ENCODE peak calls at places on chromosomes 16 and 17, in eight cellular contexts. H is IMR-90, E is fibroblast of mammary gland, L is fibroblast of pulmonary artery, A is AG09319, Q is heart right ventricle, G is tibial artery, P is GM10248. D is an unnamed sample.

GRCh38 chr17:31522284-31522931 is 130.9 kb downstream of the RAB11FIP4 start:
- DNase-seq in Q (no peak), L (no peak), H (no peak), A (no peak), E (no peak), P (no peak), G (no peak), D (no peak)

GRCh38 chr17:49108318-49108717 is 24.3 kb upstream of the B4GALNT2 start:
- DNase-seq in E (peak), G (no peak), A (peak), P (no peak), Q (no peak), L (peak), H (peak), D (peak)

GRCh38 chr16:12065866-12066545 is 89.5 kb downstream of the SNX29 start:
- DNase-seq in L (no peak), G (peak), Q (no peak), E (no peak), P (no peak), H (no peak), A (no peak), D (no peak)

GRCh38 chr17:28384281-28385036 is 13.0 kb downstream of the SARM1 start:
- DNase-seq in H (no peak), L (no peak), A (no peak), G (peak), E (no peak), Q (peak), P (peak), D (no peak)

GRCh38 chr17:8062807-8063483 is 24.1 kb downstream of the ALOX15B start:
- DNase-seq in L (no peak), H (no peak), A (no peak), G (no peak), Q (no peak), E (no peak), P (no peak), D (no peak)

GRCh38 chr17:50312311-50312710 is 33.6 kb upstream of the XYLT2 start:
- DNase-seq in A (no peak), L (no peak), P (no peak), Q (no peak), H (peak), G (no peak), E (no peak), D (no peak)

GRCh38 chr16:81765111-81765919 is 13.8 kb upstream of the PLCG2 start:
- DNase-seq in A (no peak), G (no peak), P (no peak), H (no peak), L (no peak), Q (no peak), E (no peak), D (no peak)

GRCh38 chr17:64386412-64387144 is 4.1 kb downstream of the PECAM1 start:
- DNase-seq in H (no peak), E (no peak), L (peak), G (peak), Q (no peak), P (no peak), A (no peak), D (no peak)

GRCh38 chr17:549197-550040 is 165.2 kb downstream of the VPS53 start:
- DNase-seq in G (no peak), Q (no peak), H (peak), E (peak), L (no peak), A (peak), P (no peak), D (peak)

GRCh38 chr16:6335072-6335471 is 997.6 kb upstream of the RBFOX1 start:
- DNase-seq in Q (no peak), P (no peak), H (no peak), G (no peak), E (peak), A (no peak), L (peak), D (no peak)

GRCh38 chr17:489758-490329 is 137.2 kb upstream of the RPH3AL start:
- DNase-seq in L (peak), Q (peak), A (no peak), G (no peak), H (peak), P (peak), E (peak), D (peak)

GRCh38 chr17:66270106-66270505 is 32.3 kb upstream of the PRKCA start:
- DNase-seq in L (no peak), P (no peak), A (no peak), G (no peak), E (no peak), H (no peak), Q (no peak), D (no peak)

GRCh38 chr16:12471383-12471782 is 332.3 kb downstream of the CPPED1 start:
- DNase-seq in Q (no peak), L (no peak), G (no peak), H (no peak), P (no peak), E (no peak), A (no peak), D (no peak)

GRCh38 chr16:58109881-58110280 is 19.3 kb downstream of the CFAP20 start:
- DNase-seq in H (no peak), A (no peak), Q (no peak), L (no peak), E (no peak), G (no peak), P (no peak), D (no peak)

GRCh38 chr17:21043296-21044232 is 753 bp upstream of the USP22 start:
- DNase-seq in E (peak), H (peak), P (no peak), G (peak), A (peak), L (peak), Q (peak), D (peak)

GRCh38 chr17:77151236-77151635 is 10.5 kb downstream of the SEC14L1 start:
- DNase-seq in P (no peak), Q (no peak), L (no peak), H (no peak), E (no peak), G (no peak), A (no peak), D (no peak)

GRCh38 chr17:63946440-63947363 is 14.6 kb upstream of the CD79B start:
- DNase-seq in E (peak), H (peak), G (no peak), Q (peak), A (no peak), L (peak), P (peak), D (no peak)

GRCh38 chr17:8875957-8876356 is 8.5 kb upstream of the PIK3R6 start:
- DNase-seq in L (no peak), A (no peak), G (no peak), H (peak), Q (no peak), P (no peak), E (peak), D (no peak)

GRCh38 chr17:75370288-75370687 is 35.2 kb downstream of the GRB2 start:
- DNase-seq in Q (peak), A (no peak), G (peak), H (no peak), E (peak), P (no peak), L (no peak), D (no peak)

GRCh38 chr17:48679385-48680096 is 42.8 kb downstream of the PRAC1 start:
- DNase-seq in H (no peak), E (peak), A (no peak), G (no peak), L (peak), P (no peak), Q (no peak), D (no peak)

DNA sequence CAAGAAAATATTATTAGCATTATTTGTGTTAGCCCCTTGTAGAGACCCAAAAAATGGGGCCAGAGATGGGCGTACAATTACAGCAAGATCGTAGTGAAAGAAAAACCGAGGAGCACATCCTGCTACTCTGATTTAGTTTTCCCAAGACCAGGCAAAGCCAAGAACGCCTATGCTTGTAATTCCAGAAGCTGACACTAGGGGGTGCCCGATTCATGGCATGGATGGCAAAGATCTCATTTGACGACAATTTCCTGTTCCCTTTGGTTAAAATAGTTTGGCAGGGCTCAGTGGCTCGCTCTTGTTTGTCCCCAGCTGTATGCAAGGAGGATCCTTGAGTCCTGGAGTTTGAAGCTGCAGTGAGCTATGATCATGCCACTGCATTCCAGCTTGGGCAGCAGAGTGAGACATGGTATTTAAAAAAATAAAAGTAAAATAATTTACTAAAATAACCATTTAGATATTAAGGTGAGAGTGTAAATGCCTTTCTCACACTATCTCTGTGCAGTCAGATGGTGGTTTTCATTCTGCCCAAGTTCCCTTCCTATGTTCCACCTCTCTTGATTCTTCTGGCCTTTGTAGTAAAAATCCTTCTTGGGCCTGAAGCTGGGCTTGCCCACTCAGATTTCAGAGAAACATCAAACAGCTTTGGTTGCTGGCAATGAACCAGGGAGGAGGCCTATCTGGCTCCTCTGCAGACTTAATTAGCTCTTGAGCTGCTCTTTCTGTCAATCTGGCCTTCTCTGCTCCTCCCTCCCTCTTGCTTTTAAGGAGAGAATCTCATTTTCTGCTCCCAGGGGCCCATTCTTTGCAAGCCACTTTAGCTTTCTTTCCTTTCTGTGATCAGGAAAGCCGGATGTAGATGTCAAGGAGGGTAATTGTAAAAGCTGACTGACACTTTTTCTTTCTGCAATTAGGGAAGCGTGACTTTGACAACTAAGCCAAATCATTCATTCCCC is 31.2 kb downstream of the TMEM238L start:
- DNase-seq in E (peak), Q (no peak), H (peak), A (no peak), G (peak), L (peak), P (no peak), D (no peak)
- TF ChIP-seq CTCF in E (peak), Q (peak), H (peak), A (peak), G (no peak), L (peak), P (peak), D (peak)

GRCh38 chr17:81330884-81331245 is 35.8 kb upstream of the SLC38A10 start:
- DNase-seq in P (no peak), A (no peak), Q (no peak), H (no peak), G (no peak), L (no peak), E (no peak), D (no peak)

GRCh38 chr17:81329279-81329926 is 34.3 kb upstream of the SLC38A10 start:
- DNase-seq in Q (peak), G (peak), H (peak), A (peak), L (peak), P (peak), E (peak), D (peak)

GRCh38 chr17:81328925-81329278 is 33.8 kb upstream of the SLC38A10 start:
- DNase-seq in G (no peak), L (no peak), P (no peak), A (no peak), H (no peak), E (no peak), Q (no peak), D (no peak)

GRCh38 chr17:81331527-81332043 is 36.5 kb upstream of the SLC38A10 start:
- DNase-seq in Q (no peak), H (no peak), G (no peak), P (no peak), L (no peak), A (no peak), E (no peak), D (no peak)

GRCh38 chr17:81329927-81330883 is 35.1 kb upstream of the SLC38A10 start:
- DNase-seq in H (no peak), Q (no peak), E (no peak), P (no peak), L (no peak), G (no peak), A (no peak), D (no peak)
- TF ChIP-seq CTCF in H (no peak), Q (no peak), E (no peak), P (no peak), L (no peak), G (no peak), A (no peak), D (peak)

DNA sequence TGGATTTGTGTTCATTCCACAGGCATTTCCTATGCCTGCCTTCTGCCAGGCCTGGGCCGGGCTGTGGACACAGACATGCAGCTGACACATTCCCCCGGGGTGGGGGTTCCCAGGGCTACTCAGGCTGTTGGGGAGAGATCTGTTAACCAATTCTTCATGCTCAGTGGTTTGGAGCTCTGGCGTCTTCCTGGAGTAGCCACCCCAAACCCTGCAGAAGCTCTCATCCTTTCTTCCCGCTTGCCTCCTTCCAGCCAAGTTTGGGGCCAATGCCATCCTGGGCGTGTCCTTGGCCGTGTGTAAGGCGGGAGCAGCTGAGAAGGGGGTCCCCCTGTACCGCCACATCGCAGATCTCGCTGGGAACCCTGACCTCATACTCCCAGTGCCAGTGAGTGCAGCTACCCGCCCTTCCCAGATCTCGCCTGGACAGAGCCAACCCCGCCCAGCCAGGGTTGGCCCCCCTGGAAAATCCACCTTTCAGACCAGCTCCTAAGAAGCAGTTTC is 2.6 kb downstream of the ENO3 start:
- DNase-seq in A (no peak), P (no peak), L (peak), H (peak), Q (no peak), G (no peak), E (no peak), D (peak)
- TF ChIP-seq CTCF in A (no peak), P (no peak), L (no peak), H (no peak), Q (no peak), G (no peak), E (no peak), D (no peak)

DNA sequence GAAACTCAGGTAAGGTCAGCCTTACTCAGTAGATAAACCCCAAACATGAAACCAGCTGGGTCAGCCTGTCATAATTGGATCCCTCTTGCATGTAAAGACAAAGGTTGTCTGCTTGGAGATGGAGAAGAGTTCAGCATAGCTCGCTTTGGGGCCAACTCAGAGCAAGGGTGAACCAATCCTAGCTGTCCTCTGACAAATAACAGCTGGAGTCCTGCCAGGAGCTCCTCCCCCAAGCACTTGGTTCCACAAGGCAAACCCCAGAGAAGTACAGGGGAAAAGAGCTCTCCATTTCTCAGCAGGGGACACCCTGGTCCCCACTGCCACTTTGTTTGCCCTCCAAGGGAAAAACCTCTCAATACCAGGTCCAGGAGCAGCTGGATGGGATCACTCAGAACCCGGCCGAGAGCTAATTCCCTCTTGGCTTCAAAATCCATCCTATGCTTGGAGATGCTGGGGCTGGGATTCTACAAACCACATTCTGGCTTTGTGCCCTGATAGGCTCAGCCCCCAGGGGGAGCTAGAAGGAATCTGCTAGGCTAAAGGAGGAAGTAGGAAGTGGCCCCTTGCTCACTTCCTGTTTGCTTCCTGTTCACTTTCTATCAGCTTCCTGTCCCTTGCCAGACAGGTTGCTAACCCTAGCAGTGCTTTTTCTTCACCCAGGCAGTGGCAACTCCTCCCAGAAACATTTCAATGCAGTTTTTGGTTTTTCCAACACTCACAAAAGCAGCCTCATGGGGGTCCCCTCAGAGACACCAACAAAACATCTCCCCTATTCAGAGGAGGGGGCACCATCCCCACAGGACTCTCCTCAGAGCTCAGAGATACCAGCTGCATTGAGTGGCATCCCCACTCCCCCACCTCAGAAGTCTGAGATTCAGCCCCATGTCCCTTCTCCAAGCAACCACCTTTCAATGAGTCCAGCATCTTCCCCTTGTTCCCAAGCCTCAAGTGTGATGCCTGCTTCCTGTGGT is 30.7 kb downstream of the CDRT4 start:
- DNase-seq in L (peak), P (no peak), Q (peak), H (peak), A (no peak), E (peak), G (peak), D (no peak)
- TF ChIP-seq CTCF in L (peak), P (no peak), Q (peak), H (peak), A (peak), E (peak), G (no peak), D (peak)

GRCh38 chr17:58141505-58141904 is 6.7 kb upstream of the OR4D1 start:
- DNase-seq in H (no peak), P (no peak), E (no peak), L (no peak), Q (no peak), A (no peak), G (no peak), D (no peak)

GRCh38 chr17:58136669-58137279 is 11.4 kb upstream of the OR4D1 start:
- DNase-seq in L (no peak), A (no peak), Q (no peak), E (no peak), G (no peak), P (no peak), H (no peak), D (no peak)
- TF ChIP-seq CTCF in L (peak), A (no peak), Q (peak), E (peak), G (no peak), P (no peak), H (peak), D (peak)

GRCh38 chr17:61178284-61178683 is 221.4 kb upstream of the TBX2 start:
- DNase-seq in P (no peak), A (no peak), H (no peak), E (no peak), L (no peak), G (no peak), Q (no peak), D (no peak)

GRCh38 chr17:61179316-61179715 is 220.3 kb upstream of the TBX2 start:
- DNase-seq in Q (no peak), G (no peak), P (no peak), E (no peak), A (no peak), L (no peak), H (no peak), D (no peak)

GRCh38 chr17:61174310-61174709 is 225.3 kb upstream of the TBX2 start:
- DNase-seq in E (no peak), H (no peak), A (no peak), G (no peak), P (no peak), L (no peak), Q (no peak), D (no peak)

GRCh38 chr17:61175298-61176142 is 224.1 kb upstream of the TBX2 start:
- DNase-seq in L (no peak), P (no peak), E (no peak), H (no peak), A (no peak), G (no peak), Q (no peak), D (no peak)

GRCh38 chr17:61177351-61177750 is 222.3 kb upstream of the TBX2 start:
- DNase-seq in Q (no peak), H (no peak), L (no peak), G (no peak), E (no peak), P (no peak), A (no peak), D (no peak)
- TF ChIP-seq CTCF in Q (no peak), H (no peak), L (no peak), G (no peak), E (no peak), P (no peak), A (no peak), D (no peak)

GRCh38 chr16:87295661-87296531 is 21.3 kb downstream of the C16orf95 start:
- DNase-seq in L (no peak), P (no peak), Q (no peak), H (no peak), E (no peak), G (no peak), A (no peak), D (no peak)

GRCh38 chr16:87298857-87299465 is 18.2 kb downstream of the C16orf95 start:
- DNase-seq in A (no peak), E (no peak), P (no peak), H (no peak), Q (no peak), L (no peak), G (no peak), D (no peak)

GRCh38 chr16:87295259-87295658 is 21.9 kb downstream of the C16orf95 start:
- DNase-seq in A (no peak), G (no peak), E (peak), Q (no peak), L (no peak), H (no peak), P (no peak), D (no peak)

GRCh38 chr16:87297407-87297806 is 19.8 kb downstream of the C16orf95 start:
- DNase-seq in A (no peak), H (no peak), G (no peak), P (no peak), Q (no peak), E (no peak), L (no peak), D (no peak)

GRCh38 chr16:87297918-87298631 is 19.1 kb downstream of the C16orf95 start:
- DNase-seq in A (no peak), G (no peak), E (peak), Q (no peak), L (peak), H (peak), P (peak), D (no peak)
- TF ChIP-seq CTCF in A (peak), G (peak), E (peak), Q (peak), L (peak), H (peak), P (peak), D (peak)

GRCh38 chr16:22116095-22116700 is 23.9 kb downstream of the VWA3A start:
- DNase-seq in Q (no peak), E (no peak), A (no peak), P (no peak), L (no peak), H (no peak), G (no peak), D (no peak)
- TF ChIP-seq CTCF in Q (no peak), E (no peak), A (no peak), P (no peak), L (no peak), H (no peak), G (no peak), D (no peak)

D was measured in HFFc6.